ENCODE peak calls at places on chromosomes 3 and 15, in five cellular contexts. X, O, Y, W and C are unnamed samples.

GRCh38 chr15:63044645-63045437 is 2.3 kb downstream of the TPM1 start:
- DNase-seq in Y (no peak), O (peak), W (no peak), X (no peak), C (peak)

GRCh38 chr3:99544819-99545281 is 93.5 kb upstream of the COL8A1 start:
- DNase-seq in W (no peak), Y (no peak), O (no peak), X (no peak), C (no peak)

GRCh38 chr15:57676578-57676977 is 29.9 kb upstream of the POLR2M start:
- DNase-seq in X (no peak), O (no peak), Y (no peak), W (no peak), C (no peak)

GRCh38 chr3:129383292-129383860 is 45.1 kb downstream of the EFCAB12 start:
- DNase-seq in O (peak), X (peak), Y (peak), W (peak), C (peak)

GRCh38 chr3:37386627-37387230 is 212.3 kb upstream of the LRRFIP2 start:
- DNase-seq in Y (peak), X (no peak), W (no peak), O (no peak), C (no peak)

GRCh38 chr15:67110958-67111864 is 45.8 kb downstream of the SMAD3 start:
- DNase-seq in W (no peak), Y (no peak), X (no peak), O (no peak), C (no peak)

GRCh38 chr3:67719333-67719732 is 64.9 kb upstream of the SUCLG2 start:
- DNase-seq in O (no peak), X (no peak), W (no peak), Y (no peak), C (no peak)

GRCh38 chr3:141650783-141651182 is 87.3 kb upstream of the RNF7 start:
- DNase-seq in O (no peak), Y (no peak), W (no peak), X (no peak), C (no peak)

GRCh38 chr3:156429125-156429524 is 125.8 kb downstream of the SSR3 start:
- DNase-seq in O (no peak), Y (no peak), W (no peak), X (no peak), C (no peak)

GRCh38 chr3:133895208-133896001 is at the start of gene RAB6B:
- DNase-seq in X (no peak), W (peak), O (no peak), Y (peak), C (peak)

GRCh38 chr15:57732526-57733331 is 26.2 kb downstream of the POLR2M start:
- DNase-seq in W (peak), Y (peak), X (peak), O (peak), C (peak)

GRCh38 chr15:83106994-83107840 is at the start of gene TM6SF1:
- DNase-seq in W (peak), O (no peak), Y (peak), X (no peak), C (peak)

GRCh38 chr3:45975696-45976095 is 19.9 kb downstream of the FYCO1 start:
- DNase-seq in W (no peak), Y (no peak), O (no peak), X (no peak), C (no peak)

GRCh38 chr3:98827221-98827620 is 64.1 kb downstream of the ST3GAL6 start:
- DNase-seq in O (no peak), W (no peak), X (no peak), Y (no peak), C (no peak)

GRCh38 chr3:146280859-146281258 is 30.0 kb upstream of the PLSCR4 start:
- DNase-seq in X (no peak), W (no peak), Y (no peak), O (no peak), C (no peak)

GRCh38 chr3:131349946-131350347 is 31.6 kb upstream of the NUDT16 start:
- DNase-seq in X (peak), O (peak), Y (no peak), W (no peak), C (no peak)

GRCh38 chr15:39127151-39127815 is 453.6 kb upstream of the THBS1 start:
- DNase-seq in W (peak), Y (no peak), O (peak), X (no peak), C (no peak)
- TF ChIP-seq REST in W (no peak), Y (no peak), O (no peak), X (no peak), C (no peak)

GRCh38 chr15:74643368-74644204 is 27.9 kb downstream of the CLK3 start:
- DNase-seq in O (no peak), Y (no peak), X (no peak), W (no peak), C (no peak)
- TF ChIP-seq REST in O (no peak), Y (no peak), X (no peak), W (no peak), C (no peak)

DNA sequence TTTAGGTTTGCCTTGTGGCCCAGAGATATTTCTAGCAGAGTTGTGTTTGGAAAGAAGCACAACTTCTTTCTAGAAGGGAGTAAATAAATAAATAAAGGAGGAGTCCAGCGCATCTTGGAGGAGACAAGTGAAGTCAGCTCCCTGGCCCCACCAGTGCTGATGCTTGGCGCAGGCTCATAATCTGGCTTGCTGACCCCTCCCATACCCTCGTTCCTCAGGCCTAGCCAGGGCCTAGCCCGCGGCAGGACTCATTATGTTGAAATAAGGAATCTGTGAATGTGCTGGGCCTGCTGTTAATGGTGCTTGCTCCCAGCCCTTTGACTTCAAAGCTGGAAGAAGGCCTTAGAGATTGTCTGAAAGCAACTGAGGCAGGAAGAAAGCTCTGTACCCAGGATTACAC is 3.1 kb downstream of the ZNF710 start:
- DNase-seq in O (no peak), Y (no peak), W (no peak), X (no peak), C (no peak)
- TF ChIP-seq REST in O (no peak), Y (no peak), W (no peak), X (no peak), C (no peak)

GRCh38 chr3:150150633-150151032 is 179.9 kb upstream of the PFN2 start:
- DNase-seq in X (no peak), W (no peak), Y (no peak), O (no peak), C (no peak)
- TF ChIP-seq REST in X (no peak), W (no peak), Y (no peak), O (no peak), C (no peak)

DNA sequence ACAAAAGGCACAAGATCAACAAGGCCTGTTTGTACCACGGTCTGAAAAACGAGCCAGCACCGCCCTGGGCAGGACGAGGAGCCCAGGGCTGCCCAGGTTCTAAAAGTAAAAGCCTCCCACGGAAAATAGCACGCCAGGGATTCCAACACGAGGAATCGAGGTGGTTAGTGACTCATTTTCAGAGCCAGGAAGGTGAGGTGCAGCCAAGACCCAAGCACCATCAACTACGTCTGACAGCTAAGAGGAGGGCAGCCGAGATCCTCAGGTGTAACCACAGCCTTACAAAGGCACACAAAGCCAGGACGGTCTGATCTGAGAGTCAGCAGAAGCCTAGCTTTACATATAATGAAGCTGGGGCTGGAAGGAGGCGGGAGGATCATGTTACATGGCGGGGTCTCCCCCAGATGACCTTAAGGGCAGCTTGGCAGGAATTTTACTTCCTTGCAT is 52.5 kb downstream of the ATP10A start:
- DNase-seq in W (no peak), X (no peak), O (no peak), Y (no peak), C (peak)
- TF ChIP-seq REST in W (no peak), X (no peak), O (no peak), Y (no peak), C (no peak)

DNA sequence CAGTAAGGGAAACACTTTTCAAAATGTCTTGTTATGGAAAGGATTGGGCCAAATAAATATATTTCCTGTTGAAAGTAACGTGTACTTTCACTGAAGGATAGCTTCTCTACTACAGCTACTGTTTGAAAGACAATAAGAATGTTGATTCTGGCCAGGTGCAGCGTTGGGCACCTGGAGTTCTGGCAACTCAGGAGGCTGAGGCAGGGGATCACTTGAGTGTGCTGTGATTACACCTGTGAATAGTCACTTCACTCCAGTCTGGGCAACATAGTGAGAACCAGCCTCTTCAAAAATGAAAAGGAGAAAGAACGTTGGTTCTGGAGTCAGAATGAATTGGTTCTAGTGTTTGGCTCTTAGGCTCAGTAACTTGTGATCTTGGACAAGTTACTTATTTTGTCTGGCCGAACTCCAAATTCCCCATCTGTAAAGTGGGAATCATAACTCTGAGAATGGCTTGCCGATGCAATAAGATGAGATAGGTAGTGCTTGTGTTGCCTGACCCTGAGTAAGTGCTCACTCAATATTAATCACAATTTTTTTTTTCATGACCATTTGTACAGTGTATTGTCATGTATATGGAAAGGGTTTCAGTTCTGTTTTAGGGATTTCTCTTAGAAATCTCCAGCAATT is 310.8 kb downstream of the PTPRG start:
- DNase-seq in W (no peak), Y (no peak), O (no peak), X (no peak), C (peak)
- TF ChIP-seq REST in W (no peak), Y (no peak), O (no peak), X (no peak), C (no peak)